ENCODE peak calls at places on chromosomes 12 and 14, in eight cellular contexts. One of them, this sample, is unnamed.

GRCh38 chr14:75842624-75843023 is 139.2 kb downstream of the TGFB3 start:
- DNase-seq in IMR-90: no peak
- DNase-seq in K562: peak; percentile 21
- DNase-seq in colonic mucosa: no peak
- DNase-seq in neuronal stem cell: no peak
- DNase-seq in adipocyte: no peak
- DNase-seq in endodermal cell: no peak
- DNase-seq in GM23248: peak; percentile 24
- DNase-seq in this sample: no peak

GRCh38 chr12:67909091-67909531 is 80.1 kb upstream of the IFNG-AS1 start:
- DNase-seq in adipocyte: peak; percentile 32
- DNase-seq in endodermal cell: no peak
- DNase-seq in GM23248: peak; percentile 84
- DNase-seq in neuronal stem cell: no peak
- DNase-seq in IMR-90: peak; percentile 75
- DNase-seq in K562: no peak
- DNase-seq in colonic mucosa: no peak
- DNase-seq in this sample: peak; percentile 94

GRCh38 chr12:115353467-115353866 is 669.5 kb upstream of the TBX3 start:
- DNase-seq in IMR-90: no peak
- DNase-seq in adipocyte: no peak
- DNase-seq in endodermal cell: no peak
- DNase-seq in colonic mucosa: no peak
- DNase-seq in GM23248: no peak
- DNase-seq in neuronal stem cell: no peak
- DNase-seq in K562: no peak
- DNase-seq in this sample: no peak

GRCh38 chr14:58107947-58108552 is 44.0 kb downstream of the ARMH4 start:
- DNase-seq in adipocyte: peak; percentile 85
- DNase-seq in GM23248: peak; percentile 76
- DNase-seq in neuronal stem cell: peak; percentile 35
- DNase-seq in colonic mucosa: peak; percentile 32
- DNase-seq in IMR-90: peak; percentile 79
- DNase-seq in endodermal cell: peak; percentile 59
- DNase-seq in K562: peak; percentile 36
- DNase-seq in this sample: peak; percentile 88

GRCh38 chr14:23492618-23493272 is 23.2 kb downstream of the NGDN start:
- DNase-seq in IMR-90: peak; percentile 13
- DNase-seq in endodermal cell: no peak
- DNase-seq in colonic mucosa: no peak
- DNase-seq in adipocyte: peak; percentile 12
- DNase-seq in neuronal stem cell: no peak
- DNase-seq in K562: no peak
- DNase-seq in GM23248: peak; percentile 53
- DNase-seq in this sample: no peak

GRCh38 chr12:108559748-108560147 is 1.2 kb downstream of the SART3 start:
- DNase-seq in GM23248: peak; percentile 23
- DNase-seq in IMR-90: no peak
- DNase-seq in K562: no peak
- DNase-seq in endodermal cell: peak; percentile 59
- DNase-seq in neuronal stem cell: no peak
- DNase-seq in adipocyte: no peak
- DNase-seq in colonic mucosa: no peak
- DNase-seq in this sample: no peak

GRCh38 chr12:6582196-6582595 is 14.1 kb upstream of the NOP2 start:
- DNase-seq in colonic mucosa: no peak
- DNase-seq in neuronal stem cell: no peak
- DNase-seq in K562: no peak
- DNase-seq in adipocyte: no peak
- DNase-seq in endodermal cell: peak; percentile 78
- DNase-seq in IMR-90: no peak
- DNase-seq in GM23248: no peak
- DNase-seq in this sample: no peak

GRCh38 chr12:22101749-22102243 is 55.8 kb downstream of the CMAS start:
- DNase-seq in K562: no peak
- DNase-seq in neuronal stem cell: no peak
- DNase-seq in adipocyte: peak; percentile 54
- DNase-seq in IMR-90: peak; percentile 89
- DNase-seq in colonic mucosa: peak; percentile 24
- DNase-seq in endodermal cell: no peak
- DNase-seq in GM23248: peak; percentile 81
- DNase-seq in this sample: peak; percentile 95

GRCh38 chr14:57889245-57889644 is 23.4 kb upstream of the SLC35F4 start:
- DNase-seq in IMR-90: no peak
- DNase-seq in colonic mucosa: no peak
- DNase-seq in GM23248: peak; percentile 63
- DNase-seq in K562: no peak
- DNase-seq in endodermal cell: no peak
- DNase-seq in neuronal stem cell: no peak
- DNase-seq in adipocyte: no peak
- DNase-seq in this sample: peak; percentile 26

GRCh38 chr14:22423958-22424357 is 165.1 kb downstream of the DAD1 start:
- DNase-seq in adipocyte: no peak
- DNase-seq in neuronal stem cell: no peak
- DNase-seq in K562: no peak
- DNase-seq in endodermal cell: no peak
- DNase-seq in IMR-90: no peak
- DNase-seq in colonic mucosa: no peak
- DNase-seq in GM23248: no peak
- DNase-seq in this sample: no peak

GRCh38 chr14:52365071-52365470 is 51.0 kb downstream of the PTGER2 start:
- DNase-seq in adipocyte: no peak
- DNase-seq in IMR-90: peak; percentile 57
- DNase-seq in neuronal stem cell: no peak
- DNase-seq in endodermal cell: no peak
- DNase-seq in K562: no peak
- DNase-seq in colonic mucosa: no peak
- DNase-seq in GM23248: no peak
- DNase-seq in this sample: peak; percentile 50

GRCh38 chr12:120438495-120439198 is 734 bp downstream of the COX6A1 start:
- DNase-seq in colonic mucosa: no peak
- DNase-seq in GM23248: peak; percentile 15
- DNase-seq in neuronal stem cell: no peak
- DNase-seq in endodermal cell: no peak
- DNase-seq in adipocyte: peak; percentile 11
- DNase-seq in IMR-90: no peak
- DNase-seq in K562: no peak
- DNase-seq in this sample: no peak

GRCh38 chr14:56659964-56660551 is 80.5 kb downstream of the TMEM260 start:
- DNase-seq in adipocyte: peak; percentile 62
- DNase-seq in neuronal stem cell: peak; percentile 37
- DNase-seq in endodermal cell: no peak
- DNase-seq in colonic mucosa: no peak
- DNase-seq in GM23248: peak; percentile 55
- DNase-seq in IMR-90: peak; percentile 62
- DNase-seq in K562: peak; percentile 44
- DNase-seq in this sample: peak; percentile 44

GRCh38 chr14:39431416-39432178 is 636 bp downstream of the FBXO33 start:
- DNase-seq in colonic mucosa: peak; percentile 55
- DNase-seq in GM23248: peak; percentile 78
- DNase-seq in endodermal cell: peak; percentile 82
- DNase-seq in K562: peak; percentile 8
- DNase-seq in IMR-90: peak; percentile 33
- DNase-seq in neuronal stem cell: peak; percentile 47
- DNase-seq in adipocyte: peak; percentile 75
- DNase-seq in this sample: peak; percentile 24

GRCh38 chr12:68259318-68259940 is 6.0 kb upstream of the IL22 start:
- DNase-seq in IMR-90: peak; percentile 92
- DNase-seq in GM23248: peak; percentile 95
- DNase-seq in colonic mucosa: no peak
- DNase-seq in K562: no peak
- DNase-seq in adipocyte: no peak
- DNase-seq in neuronal stem cell: no peak
- DNase-seq in endodermal cell: no peak
- DNase-seq in this sample: peak; percentile 96

GRCh38 chr12:11651785-11652184 is 2.3 kb downstream of the ETV6 start:
- DNase-seq in GM23248: peak; percentile 37
- DNase-seq in neuronal stem cell: no peak
- DNase-seq in IMR-90: peak; percentile 42
- DNase-seq in endodermal cell: peak; percentile 29
- DNase-seq in colonic mucosa: no peak
- DNase-seq in adipocyte: peak; percentile 55
- DNase-seq in K562: no peak
- DNase-seq in this sample: peak; percentile 39

GRCh38 chr14:76152333-76152681 is 585 bp downstream of the GPATCH2L start:
- DNase-seq in endodermal cell: peak; percentile 89
- DNase-seq in neuronal stem cell: peak; percentile 17
- DNase-seq in IMR-90: peak; percentile 91
- DNase-seq in adipocyte: peak; percentile 95
- DNase-seq in colonic mucosa: peak; percentile 66
- DNase-seq in GM23248: peak; percentile 96
- DNase-seq in K562: peak; percentile 77
- DNase-seq in this sample: peak; percentile 88

GRCh38 chr12:4147051-4147481 is 126.5 kb upstream of the CCND2 start:
- DNase-seq in neuronal stem cell: no peak
- DNase-seq in adipocyte: no peak
- DNase-seq in endodermal cell: peak; percentile 56
- DNase-seq in IMR-90: no peak
- DNase-seq in colonic mucosa: no peak
- DNase-seq in K562: no peak
- DNase-seq in GM23248: no peak
- DNase-seq in this sample: no peak

GRCh38 chr12:569803-570236 is 93.4 kb downstream of the NINJ2 start:
- DNase-seq in neuronal stem cell: peak; percentile 87
- DNase-seq in K562: peak; percentile 89
- DNase-seq in endodermal cell: peak; percentile 97
- DNase-seq in GM23248: peak; percentile 95
- DNase-seq in IMR-90: peak; percentile 70
- DNase-seq in colonic mucosa: peak; percentile 93
- DNase-seq in adipocyte: peak; percentile 97
- DNase-seq in this sample: peak; percentile 84

GRCh38 chr12:86712425-86712843 is 456.2 kb upstream of the MGAT4C start:
- DNase-seq in K562: no peak
- DNase-seq in neuronal stem cell: no peak
- DNase-seq in colonic mucosa: no peak
- DNase-seq in IMR-90: peak; percentile 99
- DNase-seq in GM23248: peak; percentile 97
- DNase-seq in adipocyte: peak; percentile 97
- DNase-seq in endodermal cell: no peak
- DNase-seq in this sample: peak; percentile 99

GRCh38 chr14:34623506-34623905 is 6.4 kb downstream of the SNX6 start:
- DNase-seq in neuronal stem cell: no peak
- DNase-seq in endodermal cell: no peak
- DNase-seq in colonic mucosa: no peak
- DNase-seq in GM23248: peak; percentile 24
- DNase-seq in adipocyte: no peak
- DNase-seq in K562: no peak
- DNase-seq in IMR-90: peak; percentile 37
- DNase-seq in this sample: no peak

GRCh38 chr14:94048676-94049624 is 22.8 kb downstream of the OTUB2 start:
- DNase-seq in colonic mucosa: no peak
- DNase-seq in GM23248: no peak
- DNase-seq in neuronal stem cell: no peak
- DNase-seq in endodermal cell: peak; percentile 13
- DNase-seq in adipocyte: no peak
- DNase-seq in IMR-90: no peak
- DNase-seq in K562: no peak
- DNase-seq in this sample: no peak
- H3K9ac ChIP-seq in colonic mucosa: no peak overlapping the region
- H3K9ac ChIP-seq in GM23248: no peak overlapping the region
- H3K9ac ChIP-seq in neuronal stem cell: no peak overlapping the region
- H3K9ac ChIP-seq in endodermal cell: no peak overlapping the region
- H3K9ac ChIP-seq in adipocyte: no peak overlapping the region
- H3K9ac ChIP-seq in IMR-90: no peak overlapping the region
- H3K9ac ChIP-seq in K562: no peak overlapping the region
- H3K9ac ChIP-seq in this sample: no peak overlapping the region

GRCh38 chr14:50647753-50648152 is 20.4 kb downstream of the SAV1 start:
- DNase-seq in GM23248: peak; percentile 53
- DNase-seq in neuronal stem cell: no peak
- DNase-seq in adipocyte: peak; percentile 55
- DNase-seq in K562: no peak
- DNase-seq in colonic mucosa: no peak
- DNase-seq in IMR-90: peak; percentile 80
- DNase-seq in endodermal cell: no peak
- DNase-seq in this sample: no peak
- H3K4me3 ChIP-seq in GM23248: no peak overlapping the region
- H3K4me3 ChIP-seq in neuronal stem cell: no peak overlapping the region
- H3K4me3 ChIP-seq in adipocyte: no peak overlapping the region
- H3K4me3 ChIP-seq in K562: no peak overlapping the region
- H3K4me3 ChIP-seq in colonic mucosa: no peak overlapping the region
- H3K4me3 ChIP-seq in IMR-90: no peak overlapping the region
- H3K4me3 ChIP-seq in endodermal cell: no peak overlapping the region
- H3K4me3 ChIP-seq in this sample: no peak overlapping the region

GRCh38 chr12:8572507-8572906 is 31.8 kb upstream of the CLEC4E start:
- DNase-seq in K562: no peak
- DNase-seq in colonic mucosa: no peak
- DNase-seq in adipocyte: no peak
- DNase-seq in endodermal cell: no peak
- DNase-seq in neuronal stem cell: no peak
- DNase-seq in GM23248: peak; percentile 6
- DNase-seq in IMR-90: no peak
- DNase-seq in this sample: no peak

GRCh38 chr12:8581098-8581784 is 31.4 kb downstream of the AICDA start:
- DNase-seq in GM23248: no peak
- DNase-seq in IMR-90: no peak
- DNase-seq in colonic mucosa: no peak
- DNase-seq in neuronal stem cell: no peak
- DNase-seq in K562: no peak
- DNase-seq in adipocyte: no peak
- DNase-seq in endodermal cell: peak; percentile 37
- DNase-seq in this sample: no peak

GRCh38 chr12:8577879-8578278 is 34.8 kb downstream of the AICDA start:
- DNase-seq in K562: no peak
- DNase-seq in colonic mucosa: no peak
- DNase-seq in endodermal cell: no peak
- DNase-seq in GM23248: no peak
- DNase-seq in adipocyte: no peak
- DNase-seq in neuronal stem cell: no peak
- DNase-seq in IMR-90: no peak
- DNase-seq in this sample: no peak
- H3K9ac ChIP-seq in K562: no peak overlapping the region
- H3K9ac ChIP-seq in colonic mucosa: no peak overlapping the region
- H3K9ac ChIP-seq in endodermal cell: no peak overlapping the region
- H3K9ac ChIP-seq in GM23248: no peak overlapping the region
- H3K9ac ChIP-seq in adipocyte: no peak overlapping the region
- H3K9ac ChIP-seq in neuronal stem cell: no peak overlapping the region
- H3K9ac ChIP-seq in IMR-90: no peak overlapping the region
- H3K9ac ChIP-seq in this sample: no peak overlapping the region

GRCh38 chr12:109600995-109601394 is 27.4 kb downstream of the MVK start:
- DNase-seq in adipocyte: no peak
- DNase-seq in endodermal cell: no peak
- DNase-seq in IMR-90: no peak
- DNase-seq in neuronal stem cell: no peak
- DNase-seq in K562: no peak
- DNase-seq in GM23248: no peak
- DNase-seq in colonic mucosa: no peak
- DNase-seq in this sample: no peak

GRCh38 chr12:109598428-109598854 is 24.8 kb downstream of the MVK start:
- DNase-seq in GM23248: no peak
- DNase-seq in colonic mucosa: no peak
- DNase-seq in K562: no peak
- DNase-seq in endodermal cell: no peak
- DNase-seq in IMR-90: no peak
- DNase-seq in neuronal stem cell: no peak
- DNase-seq in adipocyte: no peak
- DNase-seq in this sample: no peak

GRCh38 chr12:109599087-109599486 is 25.5 kb downstream of the MVK start:
- DNase-seq in adipocyte: no peak
- DNase-seq in colonic mucosa: no peak
- DNase-seq in IMR-90: no peak
- DNase-seq in GM23248: no peak
- DNase-seq in K562: no peak
- DNase-seq in endodermal cell: no peak
- DNase-seq in neuronal stem cell: no peak
- DNase-seq in this sample: no peak

GRCh38 chr12:109601557-109601956 is 28.0 kb downstream of the MVK start:
- DNase-seq in K562: no peak
- DNase-seq in endodermal cell: no peak
- DNase-seq in colonic mucosa: no peak
- DNase-seq in neuronal stem cell: no peak
- DNase-seq in IMR-90: no peak
- DNase-seq in adipocyte: no peak
- DNase-seq in GM23248: no peak
- DNase-seq in this sample: no peak

GRCh38 chr12:109600481-109600880 is 26.9 kb downstream of the MVK start:
- DNase-seq in K562: no peak
- DNase-seq in colonic mucosa: no peak
- DNase-seq in IMR-90: no peak
- DNase-seq in endodermal cell: no peak
- DNase-seq in GM23248: no peak
- DNase-seq in adipocyte: no peak
- DNase-seq in neuronal stem cell: no peak
- DNase-seq in this sample: no peak
- H3K4me3 ChIP-seq in K562: no peak overlapping the region
- H3K4me3 ChIP-seq in colonic mucosa: no peak overlapping the region
- H3K4me3 ChIP-seq in IMR-90: no peak overlapping the region
- H3K4me3 ChIP-seq in endodermal cell: no peak overlapping the region
- H3K4me3 ChIP-seq in GM23248: no peak overlapping the region
- H3K4me3 ChIP-seq in adipocyte: no peak overlapping the region
- H3K4me3 ChIP-seq in neuronal stem cell: no peak overlapping the region
- H3K4me3 ChIP-seq in this sample: no peak overlapping the region

This sample was measured in fibroblast of lung.